ENCODE peak calls at places on chromosome 7, in four cellular contexts. One of them, this sample, is unnamed.

GRCh38 chr7:27162930-27163775 is 2.2 kb downstream of the HOXA9 start:
- DNase-seq in left cardiac atrium: peak; percentile 8
- DNase-seq in effector CD8-positive, alpha-beta T cell: no peak
- DNase-seq in Ammon's horn: no peak
- DNase-seq in this sample: no peak

GRCh38 chr7:27958933-27959548 is 219.1 kb downstream of the TAX1BP1 start:
- DNase-seq in left cardiac atrium: no peak
- DNase-seq in effector CD8-positive, alpha-beta T cell: no peak
- DNase-seq in Ammon's horn: no peak
- DNase-seq in this sample: no peak

GRCh38 chr7:100683659-100684533 is 10.2 kb downstream of the GIGYF1 start:
- DNase-seq in left cardiac atrium: no peak
- DNase-seq in effector CD8-positive, alpha-beta T cell: no peak
- DNase-seq in Ammon's horn: no peak
- DNase-seq in this sample: no peak

GRCh38 chr7:27678617-27679260 is 16.1 kb upstream of the HIBADH start:
- DNase-seq in left cardiac atrium: no peak
- DNase-seq in effector CD8-positive, alpha-beta T cell: no peak
- DNase-seq in Ammon's horn: no peak
- DNase-seq in this sample: no peak

GRCh38 chr7:80596933-80597517 is 41.4 kb upstream of the CD36 start:
- DNase-seq in left cardiac atrium: no peak
- DNase-seq in effector CD8-positive, alpha-beta T cell: no peak
- DNase-seq in Ammon's horn: no peak
- DNase-seq in this sample: no peak

GRCh38 chr7:55020481-55020871 is 1.7 kb downstream of the EGFR start:
- DNase-seq in left cardiac atrium: peak; percentile 53
- DNase-seq in effector CD8-positive, alpha-beta T cell: no peak
- DNase-seq in Ammon's horn: no peak
- DNase-seq in this sample: no peak

GRCh38 chr7:72925546-72926120 is 738 bp downstream of the POM121 start:
- DNase-seq in left cardiac atrium: no peak
- DNase-seq in effector CD8-positive, alpha-beta T cell: no peak
- DNase-seq in Ammon's horn: no peak
- DNase-seq in this sample: no peak

GRCh38 chr7:22563115-22563514 is 63.1 kb upstream of the STEAP1B start:
- DNase-seq in left cardiac atrium: peak; percentile 45
- DNase-seq in effector CD8-positive, alpha-beta T cell: no peak
- DNase-seq in Ammon's horn: peak; percentile 50
- DNase-seq in this sample: peak; percentile 6

GRCh38 chr7:130426541-130426940 is 14.3 kb downstream of the CEP41 start:
- DNase-seq in left cardiac atrium: no peak
- DNase-seq in effector CD8-positive, alpha-beta T cell: no peak
- DNase-seq in Ammon's horn: no peak
- DNase-seq in this sample: no peak